ENCODE peak calls at places on chromosomes 4 and X, in four cellular contexts. V is HepG2, P is GM12878, Y is K562. E is an unnamed sample.

GRCh38 chr4:94653095-94653649 is 104.6 kb upstream of the BMPR1B start:
- DNase-seq in V (no peak), P (no peak), Y (peak; percentile 31), E (no peak)

GRCh38 chr4:139175647-139176298 is 1.2 kb downstream of the ELF2 start:
- DNase-seq in V (no peak), P (no peak), Y (no peak), E (peak; percentile 15)

GRCh38 chr4:168409089-168409801 is 71.0 kb downstream of the DDX60L start:
- DNase-seq in V (no peak), P (no peak), Y (no peak), E (no peak)

GRCh38 chr4:77007358-77008230 is 58.0 kb downstream of the SEPTIN11 start:
- DNase-seq in V (no peak), P (no peak), Y (no peak), E (no peak)

GRCh38 chrX:17242470-17242869 is 132.5 kb upstream of the NHS start:
- DNase-seq in V (peak; percentile 10), P (no peak), Y (peak; percentile 33), E (no peak)

GRCh38 chr4:119653990-119654389 is 25.4 kb upstream of the PDE5A start:
- DNase-seq in V (no peak), P (no peak), Y (no peak), E (no peak)

GRCh38 chr4:143549924-143550323 is 36.4 kb downstream of the SMARCA5 start:
- DNase-seq in V (no peak), P (no peak), Y (no peak), E (no peak)

GRCh38 chrX:153499876-153500275 is 5.1 kb downstream of the BGN start:
- DNase-seq in V (no peak), P (no peak), Y (no peak), E (no peak)

GRCh38 chr4:16704488-16704887 is 194.0 kb downstream of the LDB2 start:
- DNase-seq in V (no peak), P (no peak), Y (no peak), E (no peak)

GRCh38 chr4:112277705-112278448 is 7.8 kb downstream of the TIFA start:
- DNase-seq in V (no peak), P (no peak), Y (no peak), E (no peak)

GRCh38 chr4:128305942-128306341 is 18.3 kb upstream of the PGRMC2 start:
- DNase-seq in V (no peak), P (no peak), Y (no peak), E (no peak)

GRCh38 chr4:183130328-183131155 is 31.5 kb downstream of the WWC2 start:
- DNase-seq in V (no peak), P (no peak), Y (no peak), E (peak; percentile 41)

GRCh38 chrX:88746925-88747324 is at the start of gene CPXCR1:
- DNase-seq in V (no peak), P (no peak), Y (no peak), E (no peak)

GRCh38 chr4:33974270-33974669 is 2270.0 kb downstream of the ARAP2 start:
- DNase-seq in V (no peak), P (no peak), Y (no peak), E (no peak)

GRCh38 chr4:8182858-8183725 is 16.0 kb upstream of the SH3TC1 start:
- DNase-seq in V (no peak), P (no peak), Y (peak; percentile 74), E (peak; percentile 53)

GRCh38 chr4:11532138-11532537 is 103.4 kb upstream of the HS3ST1 start:
- DNase-seq in V (no peak), P (no peak), Y (no peak), E (no peak)

GRCh38 chr4:17584502-17585213 is 7.7 kb downstream of the LAP3 start:
- DNase-seq in V (no peak), P (no peak), Y (no peak), E (no peak)

GRCh38 chr4:184983660-184984356 is 34.5 kb upstream of the HELT start:
- DNase-seq in V (peak; percentile 42), P (peak; percentile 24), Y (peak; percentile 63), E (peak; percentile 26)

GRCh38 chr4:61277785-61278184 is 77.7 kb downstream of the ADGRL3 start:
- DNase-seq in V (no peak), P (no peak), Y (no peak), E (no peak)

GRCh38 chr4:150974251-150974640 is 40.8 kb downstream of the LRBA start:
- DNase-seq in V (no peak), P (no peak), Y (no peak), E (no peak)

GRCh38 chrX:110683925-110684324 is 111.7 kb downstream of the CHRDL1 start:
- DNase-seq in V (no peak), P (no peak), Y (no peak), E (no peak)

GRCh38 chr4:77052352-77052751 is 23.4 kb downstream of the CCNI start:
- DNase-seq in V (peak; percentile 35), P (no peak), Y (peak; percentile 52), E (peak; percentile 38)

GRCh38 chr4:25031077-25031606 is 396 bp upstream of the LGI2 start:
- DNase-seq in V (no peak), P (no peak), Y (no peak), E (peak; percentile 8)

GRCh38 chr4:84493092-84493850 is 5.8 kb downstream of the NKX6-1 start:
- DNase-seq in V (no peak), P (no peak), Y (no peak), E (no peak)

GRCh38 chrX:17464196-17464595 is 89.2 kb downstream of the NHS start:
- DNase-seq in V (no peak), P (no peak), Y (no peak), E (no peak)

GRCh38 chrX:134548257-134548732 is 88.3 kb downstream of the HPRT1 start:
- DNase-seq in V (no peak), P (no peak), Y (no peak), E (no peak)

GRCh38 chr4:18954538-18954937 is 933.0 kb upstream of the LCORL start:
- DNase-seq in V (no peak), P (no peak), Y (no peak), E (no peak)

GRCh38 chrX:136186023-136186413 is 38.7 kb downstream of the FHL1 start:
- DNase-seq in V (no peak), P (no peak), Y (no peak), E (no peak)

GRCh38 chr4:813900-814299 is 12.0 kb downstream of the CPLX1 start:
- DNase-seq in V (peak; percentile 58), P (no peak), Y (no peak), E (no peak)

GRCh38 chr4:101418055-101418454 is 70.7 kb upstream of the PPP3CA start:
- DNase-seq in V (no peak), P (peak; percentile 51), Y (no peak), E (no peak)

GRCh38 chrX:118216488-118216887 is 99.9 kb upstream of the KLHL13 start:
- DNase-seq in V (no peak), P (no peak), Y (no peak), E (no peak)

GRCh38 chrX:118215346-118215745 is 98.7 kb upstream of the KLHL13 start:
- DNase-seq in V (no peak), P (no peak), Y (no peak), E (no peak)

GRCh38 chrX:118218079-118218478 is 101.5 kb upstream of the KLHL13 start:
- DNase-seq in V (no peak), P (no peak), Y (no peak), E (no peak)

GRCh38 chrX:118218940-118219339 is 102.3 kb upstream of the KLHL13 start:
- DNase-seq in V (no peak), P (no peak), Y (no peak), E (no peak)

GRCh38 chrX:118216086-118216485 is 99.5 kb upstream of the KLHL13 start:
- DNase-seq in V (no peak), P (no peak), Y (no peak), E (no peak)
- TF ChIP-seq CHD4 in V (no peak), P (no peak), Y (no peak), E (no peak)

DNA sequence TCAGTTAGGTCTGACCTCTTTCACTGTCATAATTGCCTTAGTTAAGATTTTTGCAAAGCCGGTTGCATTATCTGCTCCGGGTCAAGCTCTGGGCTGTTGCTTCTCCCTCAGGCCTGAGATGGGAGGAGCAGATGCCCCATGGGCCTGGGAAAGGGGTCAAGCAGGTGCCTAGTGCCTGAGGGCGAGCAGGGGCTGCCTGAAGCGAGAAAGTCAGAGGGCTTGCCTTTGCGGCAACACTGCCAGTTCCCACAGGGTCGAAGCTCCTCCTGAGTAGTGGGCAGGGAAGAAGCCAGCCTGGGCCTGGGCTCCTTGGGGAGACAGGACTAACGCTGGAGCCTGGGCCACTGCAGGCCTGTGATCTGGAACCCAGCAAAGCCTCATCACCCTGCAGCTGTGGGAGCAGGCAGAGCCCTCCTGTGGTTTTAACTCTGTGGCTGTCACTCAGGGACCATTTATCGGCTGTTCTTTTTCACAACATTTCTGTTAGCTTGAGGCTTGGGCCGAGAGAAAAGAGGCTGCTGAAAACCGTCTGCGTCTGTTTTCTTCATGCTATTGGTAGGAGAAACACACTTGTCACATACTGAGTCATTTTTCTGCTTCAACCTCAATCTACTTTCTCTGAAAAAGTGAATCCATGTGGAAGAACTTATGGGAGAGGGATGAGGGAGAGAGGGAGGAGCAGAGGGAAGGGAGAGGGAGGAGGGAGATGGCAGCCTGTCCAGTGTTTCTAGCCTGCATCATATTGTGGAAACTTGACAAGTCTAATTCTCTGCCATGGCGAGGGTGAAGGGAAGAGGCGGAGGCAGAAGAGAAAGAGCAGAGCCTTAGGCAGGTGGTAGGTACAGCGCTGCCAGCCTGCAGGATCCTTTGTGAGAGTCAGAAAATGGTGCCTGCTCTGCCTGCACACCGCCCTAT is 68.4 kb downstream of the RHOH start:
- DNase-seq in V (no peak), P (no peak), Y (peak; percentile 66), E (no peak)
- TF ChIP-seq CHD4 in V (no peak), P (no peak), Y (no peak), E (no peak)

DNA sequence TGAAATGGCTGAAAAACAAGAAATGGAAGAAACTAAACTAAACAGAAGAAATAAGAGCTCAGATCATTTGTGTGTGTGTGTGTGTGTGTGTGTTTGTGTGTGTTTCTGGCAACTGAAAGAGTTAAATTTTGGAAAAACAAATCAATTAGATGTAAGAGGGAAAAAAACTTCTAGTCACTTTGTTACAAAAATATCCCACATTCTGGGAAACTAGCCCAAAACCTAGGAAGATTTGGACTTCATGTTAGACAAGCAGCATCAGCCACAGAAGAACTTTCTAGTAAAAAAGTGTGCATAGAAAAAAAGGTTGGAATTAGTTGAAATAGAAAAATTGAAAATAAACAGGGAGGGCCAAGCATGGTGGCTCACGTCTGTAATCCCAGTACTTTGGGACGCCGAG is 111.6 kb upstream of the PRKG2 start:
- DNase-seq in V (no peak), P (no peak), Y (no peak), E (no peak)
- TF ChIP-seq CHD4 in V (no peak), P (no peak), Y (no peak), E (no peak)

GRCh38 chr4:81407726-81408125 is 64.0 kb downstream of the RASGEF1B start:
- DNase-seq in V (no peak), P (no peak), Y (no peak), E (no peak)
- TF ChIP-seq CHD4 in V (no peak), P (no peak), Y (no peak), E (no peak)

GRCh38 chr4:53706422-53707032 is 115.2 kb upstream of the LNX1 start:
- DNase-seq in V (peak; percentile 35), P (peak; percentile 45), Y (peak; percentile 13), E (peak; percentile 46)
- TF ChIP-seq CHD4 in V (no peak), P (no peak), Y (no peak), E (no peak)

DNA sequence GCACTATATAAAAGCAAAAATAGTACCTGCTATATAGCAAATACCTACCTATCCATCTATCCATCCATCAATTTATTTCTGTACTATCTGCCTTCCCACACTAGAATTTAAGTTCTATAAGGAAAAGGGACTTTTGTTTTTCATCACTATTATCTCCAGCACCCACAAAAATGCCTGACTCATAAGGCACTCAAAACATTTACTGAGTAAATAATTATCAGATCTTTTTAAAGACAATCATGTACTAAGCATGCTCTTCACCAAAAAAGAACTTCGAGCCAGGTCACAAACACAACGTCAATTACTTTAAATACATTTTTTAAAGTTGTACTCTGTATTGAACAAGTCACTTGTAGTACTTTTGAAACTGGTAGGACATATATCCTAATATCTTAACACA is 119.9 kb downstream of the FBXW7 start:
- DNase-seq in V (peak; percentile 24), P (no peak), Y (no peak), E (no peak)
- TF ChIP-seq CHD4 in V (no peak), P (no peak), Y (no peak), E (no peak)

E was measured in A549.